ENCODE peak calls at places on chromosomes 11 and 22, in nine cellular contexts. Z is activated CD4-positive, alpha-beta T cell treated with anti-CD3 and anti-CD28 coated beads, Interleukin-2, amount 50 U/mL, for 1 hour; M is activated T-helper 1 cell treated with Interleukin-2 at 50 U/mL for 16 hours; P is NCI-H446 treated with DMSO at 0.1 percent for 48 hours; Q is activated naive CD4-positive, alpha-beta T cell treated with anti-CD3 and anti-CD28 coated beads, Interleukin-2, amount 50 U/mL, for 16 hours; V is T-helper 2 cell; K is HEK293T; O is NCI-H774; W is NCI-H524 treated with DMSO at 0.1 percent for 48 hours. D is an unnamed sample.
A peak's percentile ranks its signal among the peaks of the same experiment; 100 is the strongest.

GRCh38 chr11:91047882-91048281 is 825.0 kb upstream of the CHORDC1 start:
- DNase-seq in W (no peak), P (no peak), O (no peak), M (no peak), K (no peak), Q (no peak), Z (no peak), V (no peak), D (no peak)

GRCh38 chr11:110199184-110199981 is 97.0 kb downstream of the RDX start:
- DNase-seq in V (no peak), W (no peak), M (no peak), O (no peak), Z (no peak), K (no peak), Q (no peak), P (no peak), D (no peak)

GRCh38 chr11:28146123-28146751 is 38.0 kb downstream of the METTL15 start:
- DNase-seq in Z (no peak), K (no peak), W (no peak), P (peak; percentile 70), M (no peak), V (no peak), Q (no peak), O (no peak), D (peak; percentile 19)

GRCh38 chr11:18046116-18046777 is at the start of gene TPH1:
- DNase-seq in K (no peak), W (no peak), Q (no peak), O (peak; percentile 81), Z (no peak), V (no peak), P (no peak), M (no peak), D (no peak)

GRCh38 chr11:73983764-73984543 is 1.3 kb upstream of the UCP2 start:
- DNase-seq in M (no peak), Z (no peak), V (no peak), O (no peak), Q (peak; percentile 34), W (no peak), K (peak; percentile 31), P (peak; percentile 74), D (no peak)

GRCh38 chr11:62077136-62077535 is 46.7 kb upstream of the INCENP start:
- DNase-seq in M (no peak), P (no peak), Q (no peak), W (no peak), O (no peak), K (no peak), V (no peak), Z (no peak), D (no peak)

GRCh38 chr22:26835929-26836528 is 178.6 kb downstream of the MIAT start:
- DNase-seq in W (no peak), O (peak; percentile 6), P (no peak), Q (peak; percentile 38), Z (peak; percentile 35), K (peak; percentile 70), M (peak; percentile 1), V (no peak), D (peak; percentile 70)

GRCh38 chr11:18135308-18135707 is 2.9 kb downstream of the MRGPRX3 start:
- DNase-seq in Z (no peak), M (no peak), W (no peak), V (no peak), P (no peak), O (no peak), Q (no peak), K (no peak), D (no peak)

GRCh38 chr11:128531588-128531987 is 55.8 kb downstream of the ETS1 start:
- DNase-seq in P (no peak), O (no peak), V (no peak), K (no peak), M (no peak), Z (no peak), W (no peak), Q (no peak), D (no peak)

GRCh38 chr11:118152020-118152551 is 537 bp downstream of the SCN4B start:
- DNase-seq in M (no peak), K (no peak), V (no peak), Z (no peak), Q (no peak), O (no peak), W (no peak), P (no peak), D (no peak)

GRCh38 chr11:16167706-16168487 is 188.4 kb downstream of the SOX6 start:
- DNase-seq in W (no peak), Z (no peak), P (no peak), K (no peak), Q (no peak), O (no peak), V (no peak), M (no peak), D (no peak)

GRCh38 chr22:20963201-20964052 is 3.6 kb upstream of the AIFM3 start:
- DNase-seq in P (no peak), Z (no peak), Q (no peak), V (no peak), O (no peak), K (no peak), W (no peak), M (no peak), D (peak; percentile 44)

GRCh38 chr11:111422494-111423249 is 43.6 kb upstream of the POU2AF1 start:
- DNase-seq in W (peak; percentile 35), V (no peak), Q (peak; percentile 65), P (peak; percentile 46), O (peak; percentile 37), M (no peak), Z (peak; percentile 37), K (peak; percentile 71), D (peak; percentile 58)

GRCh38 chr11:82003671-82004148 is 730.0 kb downstream of the FAM181B start:
- DNase-seq in K (no peak), M (no peak), W (no peak), O (no peak), V (no peak), P (peak; percentile 91), Z (no peak), Q (no peak), D (no peak)

GRCh38 chr11:79108851-79109250 is 332.0 kb downstream of the TENM4 start:
- DNase-seq in O (no peak), Z (no peak), W (no peak), V (no peak), Q (no peak), M (no peak), P (no peak), K (no peak), D (no peak)

GRCh38 chr11:14774738-14775137 is 117.3 kb downstream of the CYP2R1 start:
- DNase-seq in K (no peak), W (no peak), Z (no peak), M (no peak), O (no peak), V (no peak), Q (no peak), P (no peak), D (no peak)

GRCh38 chr11:77868744-77869143 is 47.8 kb downstream of the AAMDC start:
- DNase-seq in W (no peak), M (no peak), Q (no peak), P (no peak), Z (no peak), O (no peak), K (no peak), V (no peak), D (no peak)

GRCh38 chr22:42127606-42128005 is 3.0 kb downstream of the CYP2D6 start:
- DNase-seq in Q (no peak), M (no peak), V (no peak), Z (no peak), W (no peak), P (no peak), O (no peak), K (no peak), D (no peak)

GRCh38 chr11:62689421-62690183 is at the start of gene LRRN4CL:
- DNase-seq in M (no peak), K (no peak), W (no peak), O (no peak), V (no peak), Z (no peak), P (no peak), Q (no peak), D (peak; percentile 47)

GRCh38 chr22:35919002-35919542 is 109.6 kb downstream of the RBFOX2 start:
- DNase-seq in V (no peak), W (no peak), Q (no peak), K (no peak), Z (no peak), O (no peak), P (no peak), M (no peak), D (no peak)

GRCh38 chr22:50481440-50482106 is at the start of gene ADM2:
- DNase-seq in Z (peak; percentile 64), W (no peak), O (no peak), M (peak; percentile 51), P (no peak), K (no peak), Q (peak; percentile 74), V (peak; percentile 55), D (no peak)

GRCh38 chr11:68311155-68312116 is 955 bp upstream of the LRP5 start:
- DNase-seq in M (no peak), O (no peak), P (no peak), Z (no peak), V (no peak), W (no peak), K (no peak), Q (no peak), D (no peak)

GRCh38 chr22:37627545-37627944 is 11.9 kb upstream of the SH3BP1 start:
- DNase-seq in M (peak; percentile 46), Q (peak; percentile 44), W (no peak), P (no peak), Z (peak; percentile 41), K (no peak), V (peak; percentile 65), O (no peak), D (no peak)

GRCh38 chr11:76150141-76150540 is 56.2 kb downstream of the WNT11 start:
- DNase-seq in O (no peak), M (no peak), P (no peak), V (no peak), W (no peak), K (no peak), Q (no peak), Z (no peak), D (no peak)

D was measured in SK-MEL-5.